ENCODE peak calls at places on chromosomes 3 and 15, in four cellular contexts. F is neural progenitor cell; U is CD8-positive, alpha-beta T cell; Z is fibroblast of lung. A is an unnamed sample.

GRCh38 chr3:45753095-45753494 is 43.2 kb downstream of the SLC6A20 start:
- DNase-seq in F (no peak), U (no peak), Z (no peak), A (no peak)

GRCh38 chr3:184584001-184584891 is 22.7 kb downstream of the EPHB3 start:
- DNase-seq in U (no peak), F (peak), Z (no peak), A (no peak)

GRCh38 chr3:69326821-69327433 is 59.0 kb downstream of the FRMD4B start:
- DNase-seq in F (no peak), Z (no peak), U (no peak), A (no peak)

GRCh38 chr3:128864351-128864811 is 15.0 kb upstream of the ACAD9 start:
- DNase-seq in F (peak), U (no peak), Z (no peak), A (no peak)

GRCh38 chr3:65020233-65020632 is 332.4 kb upstream of the ADAMTS9 start:
- DNase-seq in U (no peak), F (no peak), Z (no peak), A (no peak)

GRCh38 chr3:114903213-114903612 is 243.9 kb downstream of the ZBTB20 start:
- DNase-seq in U (no peak), Z (no peak), F (no peak), A (no peak)

GRCh38 chr15:34696506-34696905 is 58.3 kb downstream of the GJD2 start:
- DNase-seq in U (no peak), F (no peak), Z (no peak), A (no peak)

GRCh38 chr3:55454611-55455010 is 32.5 kb downstream of the WNT5A start:
- DNase-seq in Z (no peak), U (no peak), F (no peak), A (peak)

GRCh38 chr15:87215100-87215499 is 1041.4 kb downstream of the NTRK3 start:
- DNase-seq in Z (no peak), F (no peak), U (no peak), A (no peak)

GRCh38 chr3:106130384-106131084 is 261.7 kb upstream of the CBLB start:
- DNase-seq in Z (peak), F (no peak), U (no peak), A (peak)

GRCh38 chr15:40456299-40456712 is 14.5 kb upstream of the CHST14 start:
- DNase-seq in U (no peak), Z (no peak), F (no peak), A (no peak)

GRCh38 chr3:16855497-16855896 is 29.3 kb upstream of the PLCL2 start:
- DNase-seq in F (no peak), U (no peak), Z (no peak), A (no peak)

GRCh38 chr3:127630811-127631714 is 2.1 kb downstream of the PODXL2 start:
- DNase-seq in F (no peak), Z (no peak), U (no peak), A (no peak)

GRCh38 chr3:90091557-90091956 is 984.1 kb downstream of the EPHA3 start:
- DNase-seq in U (no peak), Z (peak), F (peak), A (peak)

DNA sequence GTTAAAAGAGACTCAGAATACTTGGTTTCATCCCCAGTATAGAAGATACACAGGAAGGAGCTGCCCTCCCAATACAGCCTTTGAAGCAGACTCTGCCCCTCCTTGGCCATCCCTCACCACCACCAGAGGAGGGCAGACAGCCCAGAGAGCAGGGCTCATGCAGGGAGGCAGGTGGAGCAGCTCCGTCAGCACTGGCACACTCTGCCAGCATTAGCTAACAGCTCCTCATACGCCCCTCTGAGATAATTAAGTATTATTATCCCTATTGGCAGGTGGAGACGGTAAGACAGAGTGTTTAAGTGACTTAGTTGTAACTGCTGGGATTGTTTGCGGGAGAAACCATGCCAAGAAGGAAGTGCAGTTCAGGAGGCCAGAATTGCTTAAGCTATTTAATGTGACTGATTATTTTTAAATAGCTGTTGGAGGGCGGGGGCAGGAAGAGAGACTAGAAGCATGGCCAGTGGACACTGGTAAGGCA is 434.0 kb downstream of the EPHB1 start:
- DNase-seq in F (peak), Z (no peak), U (no peak), A (no peak)
- TF ChIP-seq CTCF in F (peak), Z (no peak), U (no peak), A (no peak)

GRCh38 chr3:134362670-134363380 is 11.4 kb downstream of the AMOTL2 start:
- DNase-seq in U (no peak), F (no peak), Z (no peak), A (no peak)

GRCh38 chr3:134365766-134366065 is 8.5 kb downstream of the AMOTL2 start:
- DNase-seq in Z (no peak), U (no peak), F (no peak), A (no peak)

GRCh38 chr3:134363381-134363755 is 10.9 kb downstream of the AMOTL2 start:
- DNase-seq in U (no peak), Z (no peak), F (no peak), A (no peak)

GRCh38 chr3:134364936-134365765 is 9.1 kb downstream of the AMOTL2 start:
- DNase-seq in F (peak), U (no peak), Z (no peak), A (peak)

GRCh38 chr3:134364061-134364935 is 9.9 kb downstream of the AMOTL2 start:
- DNase-seq in Z (peak), U (no peak), F (peak), A (peak)
- H3K4me3 ChIP-seq in Z (no peak), U (peak), F (peak), A (peak)

GRCh38 chr3:168511428-168512014 is 415.8 kb upstream of the GOLIM4 start:
- DNase-seq in Z (peak), F (no peak), U (no peak), A (peak)
- TF ChIP-seq CTCF in Z (peak), F (peak), U (no peak), A (peak)

DNA sequence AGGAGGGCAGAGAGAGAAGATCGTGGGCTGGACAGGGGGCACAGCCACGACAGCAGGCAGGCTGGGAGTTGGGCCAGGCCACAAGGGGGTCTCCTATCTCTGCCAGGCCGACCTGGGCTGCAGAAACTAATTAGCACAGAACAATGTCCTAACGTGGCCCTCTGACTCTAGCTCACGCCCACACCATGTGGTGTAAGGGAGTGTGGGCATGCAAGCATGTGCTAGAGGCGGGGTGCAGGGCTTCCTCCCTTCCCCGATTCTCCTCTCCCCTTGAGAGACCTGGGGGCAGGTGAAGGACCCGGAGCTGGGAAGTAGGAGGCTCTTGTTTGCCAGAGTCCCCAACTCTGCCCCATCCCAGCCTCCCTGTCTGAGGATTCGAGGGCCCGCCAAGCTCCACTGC is 65.5 kb downstream of the LINGO1 start:
- DNase-seq in F (no peak), Z (no peak), U (no peak), A (no peak)
- H3K4me3 ChIP-seq in F (no peak), Z (no peak), U (no peak), A (no peak)

GRCh38 chr3:51975857-51976549 is 1.1 kb downstream of the ABHD14A start:
- DNase-seq in U (no peak), Z (peak), F (peak), A (peak)
- TF ChIP-seq CTCF in U (no peak), Z (peak), F (peak), A (no peak)

GRCh38 chr3:183541738-183542137 is 13.8 kb downstream of the KLHL6 start:
- DNase-seq in U (no peak), F (no peak), Z (no peak), A (no peak)
- H3K4me3 ChIP-seq in U (no peak), F (no peak), Z (no peak), A (no peak)

GRCh38 chr15:69895202-69895601 is 202.5 kb downstream of the TLE3 start:
- DNase-seq in Z (no peak), U (no peak), F (no peak), A (no peak)

GRCh38 chr15:69897471-69898237 is 200.1 kb downstream of the TLE3 start:
- DNase-seq in U (no peak), Z (no peak), F (no peak), A (no peak)

GRCh38 chr15:69893863-69894262 is 203.9 kb downstream of the TLE3 start:
- DNase-seq in U (no peak), Z (peak), F (peak), A (peak)

GRCh38 chr15:69898243-69898642 is 199.5 kb downstream of the TLE3 start:
- DNase-seq in Z (no peak), F (no peak), U (no peak), A (no peak)

GRCh38 chr15:69896606-69897005 is 201.1 kb downstream of the TLE3 start:
- DNase-seq in U (no peak), F (no peak), Z (no peak), A (peak)
- TF ChIP-seq CTCF in U (no peak), F (no peak), Z (no peak), A (no peak)

GRCh38 chr15:32671339-32672325 is 30.1 kb downstream of the SCG5 start:
- DNase-seq in F (no peak), Z (no peak), U (no peak), A (no peak)

GRCh38 chr15:32668942-32669341 is 27.4 kb downstream of the SCG5 start:
- DNase-seq in Z (no peak), F (peak), U (no peak), A (no peak)

GRCh38 chr15:32670624-32671022 is 29.1 kb downstream of the SCG5 start:
- DNase-seq in U (no peak), F (no peak), Z (no peak), A (no peak)

GRCh38 chr15:32667321-32667720 is 25.8 kb downstream of the SCG5 start:
- DNase-seq in Z (no peak), U (no peak), F (no peak), A (no peak)

GRCh38 chr15:32669870-32670623 is 28.5 kb downstream of the SCG5 start:
- DNase-seq in Z (peak), U (no peak), F (peak), A (peak)
- H3K4me3 ChIP-seq in Z (no peak), U (no peak), F (no peak), A (peak)

GRCh38 chr3:172277151-172277652 is 171.1 kb downstream of the GHSR start:
- DNase-seq in Z (no peak), U (no peak), F (no peak), A (no peak)

GRCh38 chr3:172274906-172275305 is 173.3 kb downstream of the GHSR start:
- DNase-seq in F (no peak), U (no peak), Z (no peak), A (no peak)

GRCh38 chr3:172275586-172275985 is 172.7 kb downstream of the GHSR start:
- DNase-seq in F (no peak), U (no peak), Z (no peak), A (no peak)

GRCh38 chr3:172273378-172273777 is 174.9 kb downstream of the GHSR start:
- DNase-seq in F (no peak), U (no peak), Z (no peak), A (no peak)

GRCh38 chr3:172276103-172276502 is 172.2 kb downstream of the GHSR start:
- DNase-seq in Z (no peak), F (no peak), U (no peak), A (no peak)
- TF ChIP-seq CTCF in Z (no peak), F (no peak), U (no peak), A (no peak)

DNA sequence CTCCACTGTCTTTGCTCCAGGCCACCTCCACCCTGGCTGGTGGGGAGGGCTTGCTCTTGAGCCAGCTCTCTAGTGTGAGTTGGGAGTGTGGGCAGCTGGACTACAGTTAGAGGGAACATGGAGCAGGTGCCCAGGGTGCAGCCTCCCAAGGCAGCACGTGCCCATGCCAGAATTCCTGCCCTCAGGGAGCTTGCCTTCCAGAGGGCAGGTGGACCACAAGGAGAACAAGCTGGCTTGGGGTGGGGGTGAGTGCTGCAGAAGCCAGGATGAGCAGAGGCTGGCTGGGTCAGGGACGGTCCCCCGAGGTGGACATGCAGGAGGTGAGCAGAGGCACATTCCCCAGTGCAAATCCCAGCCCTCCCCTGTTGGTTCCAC is 89.5 kb downstream of the VGLL4 start:
- DNase-seq in U (no peak), Z (no peak), F (no peak), A (no peak)
- H3K4me3 ChIP-seq in U (no peak), Z (no peak), F (no peak), A (no peak)